ENCODE peak calls at places on chromosomes 4 and X, in nine cellular contexts. A, Q, B, F, I, Z, X, W and N are unnamed samples.

GRCh38 chr4:189815404-189816192 is 125.1 kb upstream of the FRG1 start:
- DNase-seq in A (no peak), Q (no peak), B (no peak), F (no peak), I (no peak), Z (no peak), X (no peak), W (no peak), N (no peak)

GRCh38 chrX:15834827-15835595 is 19.6 kb downstream of the AP1S2 start:
- DNase-seq in A (no peak), Q (no peak), B (no peak), F (no peak), I (peak), Z (no peak), X (peak), W (no peak), N (no peak)

GRCh38 chr4:184648220-184649025 is 824 bp downstream of the CASP3 start:
- DNase-seq in A (peak), Q (peak), B (peak), F (peak), I (peak), Z (no peak), X (peak), W (peak), N (peak)

GRCh38 chr4:110483516-110483915 is 7.6 kb downstream of the ENPEP start:
- DNase-seq in A (no peak), Q (no peak), B (no peak), F (no peak), I (no peak), Z (peak), X (no peak), W (peak), N (no peak)

GRCh38 chrX:73943572-73943899 is 360.4 kb upstream of the ZCCHC13 start:
- DNase-seq in A (no peak), Q (no peak), B (peak), F (no peak), I (peak), Z (no peak), X (no peak), W (peak), N (no peak)

GRCh38 chrX:9310596-9310995 is 154.3 kb upstream of the TBL1X start:
- DNase-seq in A (no peak), Q (no peak), B (no peak), F (no peak), I (no peak), Z (peak), X (no peak), W (peak), N (peak)

GRCh38 chr4:127995776-127996175 is 30.6 kb downstream of the ABHD18 start:
- DNase-seq in A (no peak), Q (no peak), B (peak), F (no peak), I (peak), Z (peak), X (no peak), W (peak), N (no peak)

GRCh38 chr4:8045909-8046308 is 106.2 kb upstream of the AFAP1 start:
- DNase-seq in A (no peak), Q (no peak), B (no peak), F (no peak), I (no peak), Z (no peak), X (peak), W (no peak), N (no peak)

GRCh38 chr4:42302348-42302747 is 94.9 kb upstream of the SHISA3 start:
- DNase-seq in A (peak), Q (peak), B (no peak), F (peak), I (peak), Z (no peak), X (peak), W (peak), N (peak)

GRCh38 chr4:183074288-183074990 is 24.6 kb upstream of the WWC2 start:
- DNase-seq in A (no peak), Q (no peak), B (no peak), F (peak), I (no peak), Z (no peak), X (peak), W (no peak), N (peak)

GRCh38 chr4:183078634-183079033 is 20.4 kb upstream of the WWC2 start:
- DNase-seq in A (no peak), Q (no peak), B (no peak), F (peak), I (no peak), Z (no peak), X (no peak), W (no peak), N (no peak)

GRCh38 chr4:183072181-183072580 is 26.9 kb upstream of the WWC2 start:
- DNase-seq in A (no peak), Q (no peak), B (no peak), F (no peak), I (no peak), Z (no peak), X (no peak), W (no peak), N (no peak)

GRCh38 chr4:183071222-183071621 is 27.8 kb upstream of the WWC2 start:
- DNase-seq in A (no peak), Q (no peak), B (no peak), F (no peak), I (no peak), Z (no peak), X (no peak), W (no peak), N (no peak)

GRCh38 chr4:183073838-183074145 is 25.3 kb upstream of the WWC2 start:
- DNase-seq in A (no peak), Q (no peak), B (no peak), F (no peak), I (no peak), Z (no peak), X (no peak), W (no peak), N (no peak)
- TF ChIP-seq CTCF in A (no peak), Q (peak), B (no peak), F (peak), I (no peak), Z (no peak), X (no peak), W (no peak), N (no peak)

GRCh38 chr4:57148831-57149230 is 38.6 kb upstream of the IGFBP7 start:
- DNase-seq in A (peak), Q (no peak), B (peak), F (no peak), I (peak), Z (peak), X (no peak), W (peak), N (peak)

GRCh38 chr4:57147335-57148060 is 37.3 kb upstream of the IGFBP7 start:
- DNase-seq in A (peak), Q (no peak), B (no peak), F (no peak), I (peak), Z (peak), X (no peak), W (peak), N (peak)

GRCh38 chr4:57149833-57150232 is 39.6 kb upstream of the IGFBP7 start:
- DNase-seq in A (no peak), Q (no peak), B (no peak), F (no peak), I (no peak), Z (no peak), X (no peak), W (no peak), N (no peak)

GRCh38 chr4:57148177-57148576 is 38.0 kb upstream of the IGFBP7 start:
- DNase-seq in A (no peak), Q (no peak), B (peak), F (no peak), I (no peak), Z (no peak), X (no peak), W (peak), N (no peak)

DNA sequence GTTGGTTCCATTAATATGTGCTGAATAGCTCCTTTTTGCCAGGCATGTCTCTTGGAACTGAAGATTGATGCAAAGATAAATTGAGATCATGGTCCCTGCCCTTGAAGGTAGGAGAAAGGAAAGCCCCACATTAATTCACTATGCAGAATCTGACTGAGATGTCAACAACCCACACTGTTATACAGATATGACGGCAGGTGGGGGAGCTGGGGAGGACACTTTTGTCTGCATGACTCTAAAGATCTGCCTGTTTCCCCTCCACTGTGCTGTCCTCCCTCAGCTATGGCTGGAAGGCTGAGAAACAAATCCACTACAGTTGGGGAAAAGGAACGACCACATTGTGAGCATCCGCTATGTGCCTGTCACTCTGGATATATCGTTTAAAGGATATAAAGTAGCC is 36.3 kb upstream of the IGFBP7 start:
- DNase-seq in A (no peak), Q (no peak), B (no peak), F (no peak), I (no peak), Z (no peak), X (no peak), W (no peak), N (no peak)
- H3K4me3 ChIP-seq in A (no peak), Q (no peak), B (no peak), F (no peak), I (no peak), Z (no peak), X (no peak), W (no peak), N (no peak)

GRCh38 chr4:20318899-20319291 is 67.2 kb downstream of the SLIT2 start:
- DNase-seq in A (no peak), Q (no peak), B (no peak), F (no peak), I (no peak), Z (no peak), X (no peak), W (no peak), N (no peak)

GRCh38 chr4:20318011-20318898 is 66.5 kb downstream of the SLIT2 start:
- DNase-seq in A (peak), Q (no peak), B (no peak), F (no peak), I (no peak), Z (no peak), X (no peak), W (peak), N (peak)

GRCh38 chr4:20311863-20312262 is 60.2 kb downstream of the SLIT2 start:
- DNase-seq in A (no peak), Q (no peak), B (no peak), F (no peak), I (no peak), Z (no peak), X (no peak), W (no peak), N (no peak)

GRCh38 chr4:20317424-20317985 is 65.8 kb downstream of the SLIT2 start:
- DNase-seq in A (peak), Q (no peak), B (no peak), F (no peak), I (no peak), Z (no peak), X (no peak), W (no peak), N (peak)

DNA sequence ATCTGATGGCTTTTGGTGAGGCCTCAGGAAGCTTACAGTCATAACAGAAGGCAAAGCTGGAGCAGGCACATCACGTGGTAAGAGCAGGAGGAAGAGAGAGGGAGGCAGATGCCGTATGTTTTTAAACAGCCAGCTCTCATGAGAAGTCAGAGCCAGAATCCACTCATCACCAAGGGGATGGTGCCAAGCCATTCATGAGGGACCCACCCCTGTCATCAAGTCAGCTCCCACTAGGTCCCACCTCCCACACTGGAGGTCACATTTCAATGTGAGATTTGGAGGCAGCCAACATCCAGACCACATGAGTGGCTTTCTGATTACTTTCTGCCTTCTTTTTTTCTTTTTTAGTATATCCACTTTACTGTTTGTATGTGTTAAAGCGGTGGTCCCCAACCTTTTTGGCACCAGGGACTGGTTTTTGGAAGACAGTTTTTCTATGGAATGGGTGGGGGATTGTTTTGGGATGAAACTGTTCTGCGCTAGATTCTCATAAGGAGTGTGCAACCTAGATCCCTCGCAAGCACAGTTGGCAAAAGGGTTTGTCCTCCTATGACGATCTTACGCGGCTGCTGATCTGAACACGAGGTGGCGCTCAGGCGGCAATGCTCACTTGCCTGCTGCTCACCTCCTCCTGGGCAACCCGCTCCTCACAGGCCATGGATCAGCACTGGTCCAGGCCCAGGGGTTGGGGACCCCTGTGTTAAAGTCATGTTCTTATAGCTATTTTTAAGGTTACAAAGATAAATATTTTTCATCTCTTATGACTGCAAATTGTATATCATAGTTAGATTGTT is 61.7 kb downstream of the SLIT2 start:
- DNase-seq in A (no peak), Q (peak), B (no peak), F (peak), I (no peak), Z (no peak), X (peak), W (no peak), N (no peak)
- TF ChIP-seq CTCF in A (no peak), Q (peak), B (peak), F (peak), I (no peak), Z (no peak), X (peak), W (no peak), N (peak)

GRCh38 chrX:41095962-41096955 is 11.0 kb downstream of the USP9X start:
- DNase-seq in A (peak), Q (no peak), B (no peak), F (no peak), I (no peak), Z (peak), X (no peak), W (peak), N (no peak)

GRCh38 chrX:41090568-41091238 is 5.5 kb downstream of the USP9X start:
- DNase-seq in A (no peak), Q (no peak), B (peak), F (no peak), I (peak), Z (no peak), X (peak), W (no peak), N (no peak)

GRCh38 chrX:41097326-41097725 is 12.1 kb downstream of the USP9X start:
- DNase-seq in A (no peak), Q (no peak), B (no peak), F (no peak), I (no peak), Z (no peak), X (no peak), W (no peak), N (no peak)

GRCh38 chrX:41095174-41095573 is 9.9 kb downstream of the USP9X start:
- DNase-seq in A (no peak), Q (no peak), B (no peak), F (no peak), I (no peak), Z (no peak), X (no peak), W (no peak), N (no peak)

DNA sequence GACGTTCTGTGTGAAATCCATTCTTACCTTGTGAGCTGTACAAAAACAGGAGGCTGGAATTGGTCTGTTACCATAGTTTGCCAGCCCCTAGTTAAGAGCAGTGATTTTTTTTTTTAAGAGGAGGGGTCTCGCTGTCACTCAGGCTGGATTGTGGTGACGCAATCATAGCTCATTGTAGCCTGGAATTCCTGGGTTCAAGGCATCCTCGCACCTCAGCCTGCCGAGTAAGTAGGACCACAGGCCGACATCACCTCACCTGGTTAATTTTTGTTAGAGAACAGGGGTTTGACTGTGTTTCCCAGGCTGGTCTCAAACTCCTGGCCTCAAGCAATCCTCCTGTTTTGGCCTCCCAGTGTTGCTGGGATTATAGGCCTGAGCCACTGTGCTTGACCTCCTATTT is 7.5 kb downstream of the USP9X start:
- DNase-seq in A (no peak), Q (no peak), B (no peak), F (no peak), I (no peak), Z (no peak), X (no peak), W (no peak), N (no peak)
- H3K4me3 ChIP-seq in A (no peak), Q (no peak), B (no peak), F (no peak), I (no peak), Z (no peak), X (no peak), W (no peak), N (no peak)

DNA sequence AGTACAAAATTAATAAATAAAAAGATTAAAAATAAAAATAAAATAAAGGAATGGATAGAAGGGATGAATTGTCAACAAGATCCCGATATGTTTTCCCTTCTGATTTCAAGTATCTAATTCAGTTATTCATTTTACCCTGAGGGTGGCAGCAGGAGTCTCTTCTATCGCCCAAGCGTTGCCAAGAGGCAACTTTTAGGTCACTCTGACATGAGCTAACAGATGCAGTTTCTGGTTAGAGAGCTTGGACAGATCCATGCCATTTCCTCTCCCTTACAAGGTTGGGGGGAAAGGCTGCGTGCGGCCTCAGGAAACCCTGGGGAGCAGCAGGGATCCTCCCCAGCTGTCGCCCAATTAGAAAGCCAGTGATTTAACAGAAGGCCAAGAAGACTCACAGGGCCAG is 35.3 kb upstream of the WAS start:
- DNase-seq in A (peak), Q (peak), B (no peak), F (peak), I (peak), Z (peak), X (peak), W (peak), N (peak)
- TF ChIP-seq CTCF in A (peak), Q (peak), B (peak), F (peak), I (peak), Z (peak), X (no peak), W (peak), N (peak)